ENCODE peak calls at places on chromosome 20, in seven cellular contexts. One of them, this sample, is unnamed.

GRCh38 chr20:11032611-11033010 is 358.8 kb upstream of the JAG1 start:
- DNase-seq in tibial artery: no peak
- DNase-seq in body of pancreas: no peak
- DNase-seq in lower lobe of right lung: no peak
- DNase-seq in stomach: no peak
- DNase-seq in breast epithelium: no peak
- DNase-seq in GM12865: no peak
- DNase-seq in this sample: no peak

GRCh38 chr20:31853481-31853880 is 8.1 kb upstream of the FOXS1 start:
- DNase-seq in GM12865: no peak
- DNase-seq in breast epithelium: no peak
- DNase-seq in stomach: no peak
- DNase-seq in lower lobe of right lung: no peak
- DNase-seq in tibial artery: no peak
- DNase-seq in body of pancreas: no peak
- DNase-seq in this sample: no peak

GRCh38 chr20:5529331-5530142 is 212.8 kb upstream of the PROKR2 start:
- DNase-seq in stomach: peak; percentile 89
- DNase-seq in body of pancreas: peak; percentile 91
- DNase-seq in GM12865: peak; percentile 86
- DNase-seq in tibial artery: peak; percentile 84
- DNase-seq in lower lobe of right lung: peak; percentile 91
- DNase-seq in breast epithelium: peak; percentile 63
- DNase-seq in this sample: peak; percentile 94

GRCh38 chr20:56843817-56844216 is 214.7 kb downstream of the TFAP2C start:
- DNase-seq in tibial artery: no peak
- DNase-seq in body of pancreas: peak; percentile 57
- DNase-seq in stomach: no peak
- DNase-seq in GM12865: no peak
- DNase-seq in breast epithelium: no peak
- DNase-seq in lower lobe of right lung: no peak
- DNase-seq in this sample: no peak

GRCh38 chr20:32537657-32538525 is 47.2 kb downstream of the NOL4L start:
- DNase-seq in body of pancreas: no peak
- DNase-seq in tibial artery: no peak
- DNase-seq in lower lobe of right lung: no peak
- DNase-seq in GM12865: no peak
- DNase-seq in breast epithelium: no peak
- DNase-seq in stomach: no peak
- DNase-seq in this sample: no peak

GRCh38 chr20:43755390-43755789 is 28.6 kb upstream of the GTSF1L start:
- DNase-seq in body of pancreas: no peak
- DNase-seq in tibial artery: no peak
- DNase-seq in breast epithelium: no peak
- DNase-seq in lower lobe of right lung: no peak
- DNase-seq in stomach: no peak
- DNase-seq in GM12865: no peak
- DNase-seq in this sample: no peak

GRCh38 chr20:41095110-41095969 is 42.0 kb upstream of the PLCG1 start:
- DNase-seq in body of pancreas: peak; percentile 61
- DNase-seq in breast epithelium: no peak
- DNase-seq in lower lobe of right lung: peak; percentile 65
- DNase-seq in GM12865: peak; percentile 71
- DNase-seq in stomach: peak; percentile 62
- DNase-seq in tibial artery: peak; percentile 40
- DNase-seq in this sample: peak; percentile 86

GRCh38 chr20:58538752-58539151 is 23.6 kb upstream of the APCDD1L start:
- DNase-seq in GM12865: no peak
- DNase-seq in tibial artery: no peak
- DNase-seq in breast epithelium: no peak
- DNase-seq in stomach: no peak
- DNase-seq in body of pancreas: no peak
- DNase-seq in lower lobe of right lung: no peak
- DNase-seq in this sample: no peak

GRCh38 chr20:20017852-20018245 is 687 bp downstream of the NAA20 start:
- DNase-seq in body of pancreas: no peak
- DNase-seq in tibial artery: no peak
- DNase-seq in lower lobe of right lung: no peak
- DNase-seq in breast epithelium: no peak
- DNase-seq in stomach: no peak
- DNase-seq in GM12865: peak; percentile 21
- DNase-seq in this sample: no peak

GRCh38 chr20:43543138-43543537 is 15.7 kb upstream of the SGK2 start:
- DNase-seq in GM12865: peak; percentile 14
- DNase-seq in stomach: no peak
- DNase-seq in lower lobe of right lung: no peak
- DNase-seq in tibial artery: no peak
- DNase-seq in body of pancreas: no peak
- DNase-seq in breast epithelium: no peak
- DNase-seq in this sample: no peak

GRCh38 chr20:57383447-57384347 is 7.5 kb upstream of the RBM38 start:
- DNase-seq in tibial artery: no peak
- DNase-seq in GM12865: no peak
- DNase-seq in lower lobe of right lung: no peak
- DNase-seq in body of pancreas: no peak
- DNase-seq in stomach: no peak
- DNase-seq in breast epithelium: no peak
- DNase-seq in this sample: no peak

GRCh38 chr20:25319241-25320034 is 71.2 kb downstream of the ABHD12 start:
- DNase-seq in GM12865: no peak
- DNase-seq in breast epithelium: no peak
- DNase-seq in body of pancreas: peak; percentile 4
- DNase-seq in lower lobe of right lung: no peak
- DNase-seq in tibial artery: no peak
- DNase-seq in stomach: peak; percentile 22
- DNase-seq in this sample: no peak

GRCh38 chr20:25320035-25320800 is 70.4 kb downstream of the ABHD12 start:
- DNase-seq in breast epithelium: no peak
- DNase-seq in GM12865: no peak
- DNase-seq in lower lobe of right lung: no peak
- DNase-seq in body of pancreas: peak; percentile 5
- DNase-seq in tibial artery: no peak
- DNase-seq in stomach: peak; percentile 21
- DNase-seq in this sample: peak; percentile 17

GRCh38 chr20:25316506-25317190 is 68.8 kb downstream of the PYGB start:
- DNase-seq in tibial artery: peak; percentile 20
- DNase-seq in stomach: peak; percentile 16
- DNase-seq in GM12865: no peak
- DNase-seq in lower lobe of right lung: peak; percentile 7
- DNase-seq in body of pancreas: peak; percentile 2
- DNase-seq in breast epithelium: no peak
- DNase-seq in this sample: peak; percentile 35

GRCh38 chr20:25317351-25318075 is 69.6 kb downstream of the PYGB start:
- DNase-seq in lower lobe of right lung: no peak
- DNase-seq in GM12865: no peak
- DNase-seq in stomach: peak; percentile 17
- DNase-seq in breast epithelium: no peak
- DNase-seq in body of pancreas: peak; percentile 13
- DNase-seq in tibial artery: peak; percentile 18
- DNase-seq in this sample: peak; percentile 48

GRCh38 chr20:25318471-25319240 is 70.8 kb downstream of the PYGB start:
- DNase-seq in tibial artery: peak; percentile 21
- DNase-seq in lower lobe of right lung: peak; percentile 55
- DNase-seq in stomach: peak; percentile 27
- DNase-seq in body of pancreas: peak; percentile 4
- DNase-seq in breast epithelium: no peak
- DNase-seq in GM12865: peak; percentile 94
- DNase-seq in this sample: no peak
- H3K4me3 ChIP-seq in tibial artery: no peak overlapping the region
- H3K4me3 ChIP-seq in lower lobe of right lung: no peak overlapping the region
- H3K4me3 ChIP-seq in stomach: no peak overlapping the region
- H3K4me3 ChIP-seq in body of pancreas: no peak overlapping the region
- H3K4me3 ChIP-seq in breast epithelium: no peak overlapping the region
- H3K4me3 ChIP-seq in GM12865: peak overlapping the region; percentile 30
- H3K4me3 ChIP-seq in this sample: no peak overlapping the region

DNA sequence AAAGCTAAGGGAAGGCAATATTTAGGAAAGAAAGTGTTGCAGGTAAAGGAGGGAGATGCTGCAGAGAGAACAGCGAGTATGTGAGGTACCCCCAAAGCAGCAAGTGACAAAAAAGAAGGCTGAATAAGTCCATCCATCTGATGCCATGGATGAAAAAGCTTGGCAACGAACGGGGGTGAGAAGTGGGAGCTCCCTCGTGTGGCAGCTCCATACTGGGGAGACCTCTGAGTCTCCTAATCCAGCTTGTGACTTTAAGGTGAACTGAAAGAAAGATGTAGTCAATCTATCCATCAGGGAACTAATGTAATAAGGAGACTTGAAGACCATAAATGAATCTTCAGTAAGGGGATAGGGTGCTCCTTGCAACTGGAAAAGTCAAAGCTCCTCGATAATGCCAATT is 156.6 kb downstream of the OTOR start:
- DNase-seq in tibial artery: no peak
- DNase-seq in stomach: no peak
- DNase-seq in lower lobe of right lung: no peak
- DNase-seq in GM12865: no peak
- DNase-seq in breast epithelium: no peak
- DNase-seq in body of pancreas: no peak
- DNase-seq in this sample: no peak
- H3K4me3 ChIP-seq in tibial artery: no peak overlapping the region
- H3K4me3 ChIP-seq in stomach: no peak overlapping the region
- H3K4me3 ChIP-seq in lower lobe of right lung: no peak overlapping the region
- H3K4me3 ChIP-seq in GM12865: no peak overlapping the region
- H3K4me3 ChIP-seq in breast epithelium: no peak overlapping the region
- H3K4me3 ChIP-seq in body of pancreas: no peak overlapping the region
- H3K4me3 ChIP-seq in this sample: no peak overlapping the region

DNA sequence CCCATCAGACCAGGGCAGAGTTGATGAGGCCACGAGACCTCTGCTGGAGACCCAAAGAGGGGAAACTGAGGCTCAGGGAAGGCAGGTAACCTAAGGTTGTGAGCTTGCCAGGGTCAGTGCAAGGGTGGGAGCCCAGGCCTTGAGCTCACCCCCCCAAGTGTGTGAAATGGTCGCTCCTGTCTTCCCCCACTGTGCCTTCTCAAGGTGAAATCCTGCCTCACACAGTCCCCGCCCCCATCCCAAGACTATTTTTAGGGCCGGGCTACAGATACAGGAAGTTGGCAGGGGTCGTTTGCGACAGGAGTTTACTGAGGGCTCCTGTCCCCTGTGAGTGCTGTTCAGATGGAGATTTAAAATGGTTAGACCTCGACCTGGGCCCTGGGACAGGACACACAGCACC is 18.7 kb upstream of the GATA5 start:
- DNase-seq in stomach: no peak
- DNase-seq in body of pancreas: no peak
- DNase-seq in lower lobe of right lung: no peak
- DNase-seq in GM12865: peak; percentile 33
- DNase-seq in breast epithelium: no peak
- DNase-seq in tibial artery: no peak
- DNase-seq in this sample: no peak
- H3K4me3 ChIP-seq in stomach: no peak overlapping the region
- H3K4me3 ChIP-seq in body of pancreas: no peak overlapping the region
- H3K4me3 ChIP-seq in lower lobe of right lung: no peak overlapping the region
- H3K4me3 ChIP-seq in GM12865: no peak overlapping the region
- H3K4me3 ChIP-seq in breast epithelium: no peak overlapping the region
- H3K4me3 ChIP-seq in tibial artery: no peak overlapping the region
- H3K4me3 ChIP-seq in this sample: no peak overlapping the region

GRCh38 chr20:48822879-48823385 is 4.9 kb downstream of the PREX1 start:
- DNase-seq in body of pancreas: no peak
- DNase-seq in GM12865: peak; percentile 54
- DNase-seq in breast epithelium: no peak
- DNase-seq in stomach: no peak
- DNase-seq in tibial artery: no peak
- DNase-seq in lower lobe of right lung: no peak
- DNase-seq in this sample: no peak
- H3K4me3 ChIP-seq in body of pancreas: no peak overlapping the region
- H3K4me3 ChIP-seq in GM12865: peak overlapping the region; percentile 91
- H3K4me3 ChIP-seq in breast epithelium: no peak overlapping the region
- H3K4me3 ChIP-seq in stomach: no peak overlapping the region
- H3K4me3 ChIP-seq in tibial artery: no peak overlapping the region
- H3K4me3 ChIP-seq in lower lobe of right lung: peak overlapping the region; percentile 75
- H3K4me3 ChIP-seq in this sample: no peak overlapping the region

GRCh38 chr20:34871320-34871926 is 1.2 kb downstream of the GGT7 start:
- DNase-seq in breast epithelium: no peak
- DNase-seq in tibial artery: no peak
- DNase-seq in stomach: no peak
- DNase-seq in body of pancreas: no peak
- DNase-seq in lower lobe of right lung: no peak
- DNase-seq in GM12865: no peak
- DNase-seq in this sample: no peak
- H3K4me3 ChIP-seq in breast epithelium: no peak overlapping the region
- H3K4me3 ChIP-seq in tibial artery: peak overlapping the region; percentile 73
- H3K4me3 ChIP-seq in stomach: peak overlapping the region; percentile 56
- H3K4me3 ChIP-seq in body of pancreas: no peak overlapping the region
- H3K4me3 ChIP-seq in lower lobe of right lung: peak overlapping the region; percentile 75
- H3K4me3 ChIP-seq in GM12865: no peak overlapping the region
- H3K4me3 ChIP-seq in this sample: no peak overlapping the region

GRCh38 chr20:25310268-25310920 is 62.5 kb downstream of the PYGB start:
- DNase-seq in body of pancreas: peak; percentile 32
- DNase-seq in tibial artery: peak; percentile 69
- DNase-seq in GM12865: peak; percentile 82
- DNase-seq in lower lobe of right lung: peak; percentile 58
- DNase-seq in breast epithelium: peak; percentile 57
- DNase-seq in stomach: peak; percentile 58
- DNase-seq in this sample: peak; percentile 87
- H3K4me3 ChIP-seq in body of pancreas: no peak overlapping the region
- H3K4me3 ChIP-seq in tibial artery: no peak overlapping the region
- H3K4me3 ChIP-seq in GM12865: peak overlapping the region; percentile 3
- H3K4me3 ChIP-seq in lower lobe of right lung: peak overlapping the region; percentile 23
- H3K4me3 ChIP-seq in breast epithelium: peak overlapping the region; percentile 7
- H3K4me3 ChIP-seq in stomach: no peak overlapping the region
- H3K4me3 ChIP-seq in this sample: no peak overlapping the region

DNA sequence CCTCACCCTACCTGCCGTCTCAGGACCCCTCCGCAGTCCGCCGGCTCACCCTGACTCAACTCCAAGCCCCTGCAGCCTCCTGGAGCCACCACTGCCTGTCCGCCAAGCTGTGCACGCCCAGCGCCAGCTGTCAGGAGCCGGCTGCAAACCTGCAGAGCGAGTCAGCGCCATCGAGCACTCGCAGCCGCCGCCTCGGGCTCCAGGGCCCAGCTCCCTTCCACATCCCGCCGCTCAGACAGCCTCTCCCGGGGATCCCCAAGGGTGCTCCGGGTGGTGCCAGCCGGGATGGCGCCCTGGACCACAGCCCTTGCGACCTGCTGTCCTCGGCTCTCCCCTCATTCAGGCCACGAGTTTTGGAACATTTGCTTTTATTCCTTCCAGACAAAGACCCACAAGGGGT is 4.2 kb downstream of the TNNC2 start:
- DNase-seq in stomach: peak; percentile 54
- DNase-seq in GM12865: no peak
- DNase-seq in lower lobe of right lung: no peak
- DNase-seq in body of pancreas: peak; percentile 41
- DNase-seq in tibial artery: no peak
- DNase-seq in breast epithelium: no peak
- DNase-seq in this sample: peak; percentile 27
- H3K4me3 ChIP-seq in stomach: no peak overlapping the region
- H3K4me3 ChIP-seq in GM12865: no peak overlapping the region
- H3K4me3 ChIP-seq in lower lobe of right lung: peak overlapping the region; percentile 12
- H3K4me3 ChIP-seq in body of pancreas: no peak overlapping the region
- H3K4me3 ChIP-seq in tibial artery: peak overlapping the region; percentile 39
- H3K4me3 ChIP-seq in breast epithelium: no peak overlapping the region
- H3K4me3 ChIP-seq in this sample: no peak overlapping the region

DNA sequence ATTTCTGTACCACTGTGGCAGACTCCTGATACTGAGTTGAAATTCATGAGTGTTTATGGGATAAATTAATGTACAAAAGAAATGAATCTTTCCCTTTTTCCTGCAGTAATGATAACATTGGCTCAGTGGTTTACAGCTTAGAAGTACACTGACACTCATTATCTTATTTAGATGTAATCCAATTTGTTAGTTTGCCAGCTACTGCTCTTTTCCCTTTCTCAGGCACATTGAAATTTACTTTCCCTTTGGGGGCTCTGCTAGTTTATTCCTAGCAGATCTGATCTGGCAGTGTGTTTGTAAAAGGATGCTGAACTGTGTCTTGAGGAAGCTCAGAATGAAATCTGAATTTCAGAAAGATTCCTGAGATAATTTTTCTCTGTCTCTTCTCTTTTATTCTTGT is 3.0 kb downstream of the CEP250 start:
- DNase-seq in body of pancreas: no peak
- DNase-seq in lower lobe of right lung: no peak
- DNase-seq in stomach: no peak
- DNase-seq in breast epithelium: no peak
- DNase-seq in GM12865: no peak
- DNase-seq in tibial artery: no peak
- DNase-seq in this sample: no peak
- H3K4me3 ChIP-seq in body of pancreas: no peak overlapping the region
- H3K4me3 ChIP-seq in lower lobe of right lung: no peak overlapping the region
- H3K4me3 ChIP-seq in stomach: no peak overlapping the region
- H3K4me3 ChIP-seq in breast epithelium: no peak overlapping the region
- H3K4me3 ChIP-seq in GM12865: no peak overlapping the region
- H3K4me3 ChIP-seq in tibial artery: no peak overlapping the region
- H3K4me3 ChIP-seq in this sample: no peak overlapping the region